ENCODE peak calls at places on chromosomes 2 and 18, in five cellular contexts. One of them, this sample, is unnamed.

GRCh38 chr2:241156997-241157441 is 6.8 kb downstream of the PPP1R7 start:
- DNase-seq in GM12892: no peak
- DNase-seq in K562: no peak
- DNase-seq in HepG2: no peak
- DNase-seq in GM12878: no peak
- DNase-seq in this sample: no peak

GRCh38 chr2:30191831-30192271 is 39.5 kb upstream of the LBH start:
- DNase-seq in GM12892: no peak
- DNase-seq in K562: peak; percentile 92
- DNase-seq in HepG2: no peak
- DNase-seq in GM12878: no peak
- DNase-seq in this sample: no peak

GRCh38 chr2:1784087-1784486 is 39.8 kb upstream of the PXDN start:
- DNase-seq in GM12892: no peak
- DNase-seq in K562: no peak
- DNase-seq in HepG2: no peak
- DNase-seq in GM12878: no peak
- DNase-seq in this sample: no peak

GRCh38 chr2:150997066-150997465 is 264.6 kb downstream of the RBM43 start:
- DNase-seq in GM12892: no peak
- DNase-seq in K562: no peak
- DNase-seq in HepG2: no peak
- DNase-seq in GM12878: no peak
- DNase-seq in this sample: no peak

GRCh38 chr2:19799881-19800780 is 101.7 kb downstream of the TTC32 start:
- DNase-seq in GM12892: no peak
- DNase-seq in K562: no peak
- DNase-seq in HepG2: no peak
- DNase-seq in GM12878: no peak
- DNase-seq in this sample: no peak

GRCh38 chr18:9380101-9380500 is 45.5 kb downstream of the TWSG1 start:
- DNase-seq in GM12892: no peak
- DNase-seq in K562: no peak
- DNase-seq in HepG2: no peak
- DNase-seq in GM12878: no peak
- DNase-seq in this sample: no peak

GRCh38 chr2:240564571-240565266 is 3.6 kb upstream of the RNPEPL1 start:
- DNase-seq in GM12892: no peak
- DNase-seq in K562: no peak
- DNase-seq in HepG2: no peak
- DNase-seq in GM12878: no peak
- DNase-seq in this sample: no peak

GRCh38 chr2:26617259-26618083 is 23.7 kb downstream of the CIB4 start:
- DNase-seq in GM12892: no peak
- DNase-seq in K562: no peak
- DNase-seq in HepG2: no peak
- DNase-seq in GM12878: no peak
- DNase-seq in this sample: no peak

GRCh38 chr2:230323385-230324106 is 3.4 kb upstream of the SP140L start:
- DNase-seq in GM12892: no peak
- DNase-seq in K562: peak; percentile 85
- DNase-seq in HepG2: peak; percentile 64
- DNase-seq in GM12878: no peak
- DNase-seq in this sample: no peak

GRCh38 chr2:12076810-12077209 is 330.4 kb downstream of the LPIN1 start:
- DNase-seq in GM12892: no peak
- DNase-seq in K562: no peak
- DNase-seq in HepG2: no peak
- DNase-seq in GM12878: no peak
- DNase-seq in this sample: no peak

GRCh38 chr2:1477196-1478040 is 64.2 kb downstream of the TPO start:
- DNase-seq in GM12892: no peak
- DNase-seq in K562: no peak
- DNase-seq in HepG2: no peak
- DNase-seq in GM12878: no peak
- DNase-seq in this sample: no peak

GRCh38 chr2:145724499-145724898 is 1204.6 kb upstream of the ZEB2 start:
- DNase-seq in GM12892: no peak
- DNase-seq in K562: no peak
- DNase-seq in HepG2: no peak
- DNase-seq in GM12878: no peak
- DNase-seq in this sample: no peak

GRCh38 chr18:3814840-3815239 is 364.9 kb downstream of the TGIF1 start:
- DNase-seq in GM12892: no peak
- DNase-seq in K562: no peak
- DNase-seq in HepG2: no peak
- DNase-seq in GM12878: no peak
- DNase-seq in this sample: no peak

GRCh38 chr2:41934323-41935003 is 113.4 kb upstream of the PKDCC start:
- DNase-seq in GM12892: no peak
- DNase-seq in K562: peak; percentile 27
- DNase-seq in HepG2: no peak
- DNase-seq in GM12878: no peak
- DNase-seq in this sample: no peak

GRCh38 chr18:9831046-9831722 is 54.6 kb upstream of the TXNDC2 start:
- DNase-seq in GM12892: no peak
- DNase-seq in K562: peak; percentile 56
- DNase-seq in HepG2: no peak
- DNase-seq in GM12878: no peak
- DNase-seq in this sample: no peak

GRCh38 chr18:74493689-74494088 is 2.5 kb upstream of the CNDP2 start:
- DNase-seq in GM12892: no peak
- DNase-seq in K562: no peak
- DNase-seq in HepG2: peak; percentile 68
- DNase-seq in GM12878: no peak
- DNase-seq in this sample: no peak

GRCh38 chr2:2647156-2647555 is 316.1 kb upstream of the MYT1L start:
- DNase-seq in GM12892: no peak
- DNase-seq in K562: no peak
- DNase-seq in HepG2: no peak
- DNase-seq in GM12878: no peak
- DNase-seq in this sample: no peak

GRCh38 chr2:108403494-108403893 is 25.7 kb downstream of the SULT1C4 start:
- DNase-seq in GM12892: no peak
- DNase-seq in K562: no peak
- DNase-seq in HepG2: no peak
- DNase-seq in GM12878: no peak
- DNase-seq in this sample: no peak

GRCh38 chr2:191247381-191248057 is 2.3 kb downstream of the MYO1B start:
- DNase-seq in GM12892: no peak
- DNase-seq in K562: no peak
- DNase-seq in HepG2: peak; percentile 98
- DNase-seq in GM12878: no peak
- DNase-seq in this sample: no peak

GRCh38 chr2:214747992-214748391 is 61.5 kb downstream of the BARD1 start:
- DNase-seq in GM12892: no peak
- DNase-seq in K562: no peak
- DNase-seq in HepG2: no peak
- DNase-seq in GM12878: peak; percentile 40
- DNase-seq in this sample: no peak

GRCh38 chr18:5317186-5317585 is 21.7 kb upstream of the ZBTB14 start:
- DNase-seq in GM12892: no peak
- DNase-seq in K562: no peak
- DNase-seq in HepG2: no peak
- DNase-seq in GM12878: no peak
- DNase-seq in this sample: no peak

GRCh38 chr2:151634726-151635467 is 99.4 kb downstream of the NEB start:
- DNase-seq in GM12892: no peak
- DNase-seq in K562: no peak
- DNase-seq in HepG2: no peak
- DNase-seq in GM12878: no peak
- DNase-seq in this sample: no peak

GRCh38 chr2:44168684-44169154 is at the start of gene PPM1B:
- DNase-seq in GM12892: peak; percentile 89
- DNase-seq in K562: peak; percentile 97
- DNase-seq in HepG2: no peak
- DNase-seq in GM12878: no peak
- DNase-seq in this sample: peak; percentile 86

GRCh38 chr2:82811946-82812345 is 1647.1 kb downstream of the SUCLG1 start:
- DNase-seq in GM12892: no peak
- DNase-seq in K562: no peak
- DNase-seq in HepG2: no peak
- DNase-seq in GM12878: no peak
- DNase-seq in this sample: no peak

GRCh38 chr2:120559401-120559800 is 176.3 kb upstream of the GLI2 start:
- DNase-seq in GM12892: no peak
- DNase-seq in K562: no peak
- DNase-seq in HepG2: no peak
- DNase-seq in GM12878: no peak
- DNase-seq in this sample: no peak

GRCh38 chr2:68901199-68901515 is 30.0 kb upstream of the BMP10 start:
- DNase-seq in GM12892: no peak
- DNase-seq in K562: no peak
- DNase-seq in HepG2: peak; percentile 40
- DNase-seq in GM12878: no peak
- DNase-seq in this sample: no peak

DNA sequence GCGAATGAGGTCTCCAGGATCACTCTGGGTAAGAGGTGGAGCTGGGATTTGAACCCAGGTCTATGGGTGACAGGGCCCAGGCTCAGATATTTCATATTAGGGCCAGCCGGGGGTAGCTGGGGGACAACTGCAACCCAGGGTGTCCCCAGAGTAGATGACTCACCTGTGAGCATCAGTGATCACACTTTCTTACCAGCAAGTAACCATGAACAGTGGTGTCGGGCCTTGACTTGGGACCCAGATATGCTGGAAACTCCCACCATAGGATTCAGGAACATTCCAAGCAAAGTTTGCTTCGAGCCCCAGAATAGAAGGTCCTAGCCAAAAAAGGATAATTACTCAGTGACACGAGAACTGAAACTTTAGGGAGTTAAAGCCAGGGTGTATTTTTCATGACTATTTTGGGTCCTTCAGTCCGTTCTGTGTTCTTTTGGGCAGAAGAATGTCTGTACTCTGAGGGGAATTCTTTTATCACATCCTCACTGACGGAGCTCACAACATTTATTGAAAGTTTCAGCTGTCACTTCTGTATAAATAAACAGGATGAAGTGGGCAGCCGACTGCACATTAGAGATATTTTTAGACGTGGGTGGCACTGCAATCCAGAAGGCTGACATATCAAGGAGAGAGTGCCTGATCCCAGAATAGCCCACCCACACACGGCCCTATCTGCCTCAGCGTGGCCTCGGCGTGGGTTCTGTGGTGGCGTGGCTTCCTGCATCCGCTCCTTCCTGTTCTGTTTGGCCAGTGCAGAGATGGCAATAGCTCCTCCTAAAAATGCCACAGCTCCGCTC is 45.6 kb downstream of the RAMP1 start:
- DNase-seq in GM12892: no peak
- DNase-seq in K562: no peak
- DNase-seq in HepG2: no peak
- DNase-seq in GM12878: peak; percentile 53
- DNase-seq in this sample: no peak
- TF ChIP-seq TAF1 in GM12892: no peak
- TF ChIP-seq TAF1 in K562: no peak
- TF ChIP-seq TAF1 in HepG2: no peak
- TF ChIP-seq TAF1 in GM12878: no peak
- TF ChIP-seq TAF1 in this sample: no peak

DNA sequence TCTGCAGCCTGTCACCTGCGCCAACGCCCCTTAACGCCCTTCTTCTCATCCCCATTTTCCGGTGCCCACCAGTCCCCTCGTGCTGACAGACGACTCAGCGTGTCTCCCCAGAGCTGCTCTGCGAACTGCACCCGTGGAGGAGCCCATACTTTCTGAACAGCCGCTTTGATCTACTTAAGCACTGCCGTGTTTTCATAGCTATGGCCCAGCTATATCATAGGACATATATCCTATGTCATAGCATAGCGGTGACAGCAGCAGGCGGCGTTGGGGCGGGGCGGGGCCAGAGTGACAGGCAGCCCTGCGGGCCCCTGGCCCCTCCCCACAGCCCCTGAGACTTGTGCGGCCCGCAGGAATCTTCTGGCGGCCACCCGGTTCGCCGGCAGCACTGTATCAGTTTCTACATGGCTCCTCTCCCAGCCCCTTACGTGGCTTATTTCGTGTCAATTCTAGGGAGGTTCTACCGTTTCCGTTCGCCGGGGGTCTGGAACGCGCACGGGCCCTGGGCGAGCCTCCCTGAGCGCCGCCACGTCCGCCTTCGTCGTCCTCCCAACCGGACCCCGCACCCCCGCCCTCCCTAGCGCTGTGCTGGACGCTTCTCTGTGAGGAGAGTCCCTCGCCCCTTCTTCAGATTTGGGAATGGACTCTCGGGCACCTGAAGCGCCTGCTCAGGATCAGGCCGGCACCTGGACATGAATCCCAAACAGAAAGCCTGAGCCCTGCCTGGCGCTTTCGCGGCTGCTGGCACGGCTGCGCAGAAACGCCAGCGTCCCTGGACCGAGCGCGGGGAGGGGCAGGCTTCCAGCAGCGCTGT is 35.4 kb downstream of the PTPN18 start:
- DNase-seq in GM12892: peak; percentile 69
- DNase-seq in K562: peak; percentile 66
- DNase-seq in HepG2: peak; percentile 55
- DNase-seq in GM12878: no peak
- DNase-seq in this sample: peak; percentile 62
- TF ChIP-seq POLR2A in GM12892: peak; percentile 34
- TF ChIP-seq POLR2A in K562: peak; percentile 60
- TF ChIP-seq POLR2A in HepG2: peak; percentile 39
- TF ChIP-seq POLR2A in GM12878: peak; percentile 58
- TF ChIP-seq POLR2A in this sample: peak; percentile 44

GRCh38 chr2:217409939-217410820 is 550.3 kb upstream of the TNP1 start:
- DNase-seq in GM12892: no peak
- DNase-seq in K562: no peak
- DNase-seq in HepG2: no peak
- DNase-seq in GM12878: no peak
- DNase-seq in this sample: no peak
- TF ChIP-seq TAF1 in GM12892: no peak
- TF ChIP-seq TAF1 in K562: no peak
- TF ChIP-seq TAF1 in HepG2: no peak
- TF ChIP-seq TAF1 in GM12878: no peak
- TF ChIP-seq TAF1 in this sample: no peak

DNA sequence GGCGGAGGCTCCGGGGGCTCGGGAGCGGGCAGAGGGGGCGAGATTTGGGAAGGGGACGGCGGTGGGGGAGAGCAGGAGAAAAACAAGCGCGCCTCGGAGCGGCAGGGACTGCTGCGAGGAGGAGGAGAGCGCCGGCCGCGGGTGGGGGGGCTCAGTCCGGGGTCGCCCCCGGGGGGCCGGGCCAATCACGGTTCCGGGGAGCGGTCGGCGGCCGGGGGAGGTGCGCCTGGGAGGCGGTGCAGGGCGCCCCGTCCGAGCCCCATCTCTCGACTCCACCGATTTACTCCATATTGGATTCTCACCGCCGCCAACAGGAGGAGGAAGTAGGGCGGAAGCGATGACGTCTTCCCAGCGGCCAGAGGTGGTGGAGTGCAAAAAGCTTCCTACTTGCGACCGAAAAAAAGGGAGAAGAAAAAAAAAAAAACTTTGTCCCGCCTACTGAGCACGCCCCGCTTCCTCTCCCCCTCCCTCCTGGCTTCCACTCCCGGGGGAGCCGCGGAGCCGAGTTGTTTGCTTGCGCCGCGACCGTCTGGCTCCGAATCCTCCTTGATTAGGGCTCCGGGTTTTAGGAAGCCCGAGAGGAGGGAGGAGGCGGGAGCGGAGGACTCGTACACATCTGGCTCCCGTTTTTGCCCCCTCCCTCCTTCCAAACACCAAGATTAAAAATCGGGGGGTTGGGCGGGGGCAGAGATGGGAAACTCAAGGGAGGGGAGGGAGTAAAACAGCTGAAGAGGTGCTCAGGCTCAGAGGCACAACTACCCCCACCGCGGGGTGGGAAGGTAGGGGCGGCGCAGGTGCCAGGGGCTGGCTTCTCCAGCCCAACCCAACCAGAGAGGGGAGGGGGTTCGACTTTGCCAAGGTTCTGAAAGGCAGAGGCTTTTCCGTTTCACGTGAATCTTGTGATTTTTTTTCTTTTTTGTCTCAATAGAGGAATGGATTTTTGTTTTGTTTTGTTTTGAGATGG is at the start of gene SPRED2:
- DNase-seq in GM12892: peak; percentile 43
- DNase-seq in K562: peak; percentile 80
- DNase-seq in HepG2: peak; percentile 96
- DNase-seq in GM12878: no peak
- DNase-seq in this sample: peak; percentile 53
- TF ChIP-seq POLR2A in GM12892: peak; percentile 69
- TF ChIP-seq POLR2A in K562: peak; percentile 79
- TF ChIP-seq POLR2A in HepG2: peak; percentile 82
- TF ChIP-seq POLR2A in GM12878: no peak
- TF ChIP-seq POLR2A in this sample: no peak

This sample was measured in GM12891.